ENCODE peak calls at places on chromosome 1, in ten cellular contexts. I, Q, H, L, Z, N, O, V, S and T are unnamed samples.

GRCh38 chr1:81678779-81679178 is 122.0 kb upstream of the ADGRL2 start:
- DNase-seq in I (no peak), Q (no peak), H (no peak), L (no peak), Z (no peak), N (no peak), O (no peak), V (no peak), S (no peak), T (no peak)

GRCh38 chr1:166738873-166739272 is 100.4 kb upstream of the POGK start:
- DNase-seq in I (no peak), Q (no peak), H (no peak), L (no peak), Z (no peak), N (no peak), O (no peak), V (no peak), S (no peak), T (no peak)

GRCh38 chr1:182608850-182609610 is 4.8 kb upstream of the RGS16 start:
- DNase-seq in I (peak; percentile 49), Q (no peak), H (no peak), L (no peak), Z (no peak), N (no peak), O (no peak), V (no peak), S (no peak), T (no peak)

GRCh38 chr1:73998348-73998959 is 199.5 kb downstream of the LRRIQ3 start:
- DNase-seq in I (peak; percentile 24), Q (no peak), H (peak; percentile 45), L (no peak), Z (no peak), N (no peak), O (peak; percentile 69), V (peak; percentile 8), S (no peak), T (peak; percentile 76)

GRCh38 chr1:93692451-93692861 is 10.8 kb upstream of the BCAR3 start:
- DNase-seq in I (peak; percentile 79), Q (no peak), H (peak; percentile 87), L (no peak), Z (no peak), N (no peak), O (no peak), V (no peak), S (no peak), T (peak; percentile 63)

GRCh38 chr1:229339520-229339919 is 3.3 kb downstream of the CCSAP start:
- DNase-seq in I (peak; percentile 11), Q (no peak), H (no peak), L (no peak), Z (no peak), N (no peak), O (no peak), V (no peak), S (no peak), T (no peak)

GRCh38 chr1:26353210-26353859 is 595 bp downstream of the CRYBG2 start:
- DNase-seq in I (peak; percentile 46), Q (no peak), H (no peak), L (no peak), Z (no peak), N (no peak), O (no peak), V (no peak), S (no peak), T (no peak)

GRCh38 chr1:167720965-167721616 is 691 bp upstream of the MPZL1 start:
- DNase-seq in I (peak; percentile 71), Q (no peak), H (peak; percentile 77), L (peak; percentile 30), Z (peak; percentile 21), N (no peak), O (no peak), V (peak; percentile 27), S (no peak), T (peak; percentile 66)

GRCh38 chr1:183460596-183460995 is 11.7 kb upstream of the SMG7 start:
- DNase-seq in I (no peak), Q (no peak), H (no peak), L (no peak), Z (no peak), N (no peak), O (no peak), V (no peak), S (no peak), T (no peak)

GRCh38 chr1:241715435-241715834 is 63.4 kb downstream of the WDR64 start:
- DNase-seq in I (no peak), Q (no peak), H (no peak), L (no peak), Z (no peak), N (no peak), O (no peak), V (no peak), S (no peak), T (no peak)

GRCh38 chr1:29120955-29121485 is 2.7 kb downstream of the TMEM200B start:
- DNase-seq in I (no peak), Q (peak; percentile 9), H (no peak), L (no peak), Z (peak; percentile 67), N (peak; percentile 24), O (peak; percentile 26), V (peak; percentile 78), S (peak; percentile 75), T (no peak)

GRCh38 chr1:16338961-16339360 is 13.3 kb downstream of the FBXO42 start:
- DNase-seq in I (no peak), Q (no peak), H (no peak), L (no peak), Z (no peak), N (no peak), O (no peak), V (no peak), S (no peak), T (no peak)